ENCODE peak calls at places on chromosome 13, in eight cellular contexts. W is heart left ventricle, D is aorta, Q is breast epithelium, A is left ventricle myocardium inferior, Y is fibroblast of lung, V is neural progenitor cell, Z is prostate gland. L is an unnamed sample.

GRCh38 chr13:78601124-78601885 is 2.0 kb downstream of the POU4F1 start:
- DNase-seq in W (no peak), D (no peak), Q (no peak), A (no peak), Y (peak; percentile 14), V (peak; percentile 71), Z (no peak), L (no peak)

GRCh38 chr13:22893777-22894176 is 287.0 kb upstream of the SGCG start:
- DNase-seq in W (no peak), D (no peak), Q (no peak), A (no peak), Y (no peak), V (no peak), Z (no peak), L (no peak)

GRCh38 chr13:27450921-27451461 is 627 bp upstream of the MTIF3 start:
- DNase-seq in W (peak; percentile 76), D (peak; percentile 82), Q (peak; percentile 58), A (peak; percentile 42), Y (peak; percentile 66), V (peak; percentile 58), Z (peak; percentile 37), L (peak; percentile 68)

GRCh38 chr13:24693862-24694471 is 13.8 kb downstream of the ATP12A start:
- DNase-seq in W (no peak), D (no peak), Q (no peak), A (no peak), Y (peak; percentile 26), V (peak; percentile 86), Z (peak; percentile 53), L (no peak)

GRCh38 chr13:72217142-72217541 is 350.1 kb upstream of the DACH1 start:
- DNase-seq in W (no peak), D (no peak), Q (no peak), A (no peak), Y (no peak), V (no peak), Z (no peak), L (no peak)

GRCh38 chr13:90918551-90918950 is 428.9 kb upstream of the MIR17HG start:
- DNase-seq in W (no peak), D (no peak), Q (no peak), A (no peak), Y (peak; percentile 93), V (no peak), Z (no peak), L (no peak)

GRCh38 chr13:29101404-29101803 is 281.3 kb downstream of the MTUS2 start:
- DNase-seq in W (no peak), D (no peak), Q (no peak), A (no peak), Y (no peak), V (no peak), Z (no peak), L (no peak)

GRCh38 chr13:81017525-81018152 is 676.7 kb upstream of the SPRY2 start:
- DNase-seq in W (no peak), D (no peak), Q (no peak), A (no peak), Y (peak; percentile 27), V (peak; percentile 70), Z (no peak), L (no peak)

GRCh38 chr13:30845297-30846214 is 60.5 kb upstream of the MEDAG start:
- DNase-seq in W (no peak), D (no peak), Q (no peak), A (no peak), Y (no peak), V (no peak), Z (no peak), L (no peak)

GRCh38 chr13:52006491-52007245 is 4.6 kb downstream of the ATP7B start:
- DNase-seq in W (no peak), D (no peak), Q (no peak), A (no peak), Y (no peak), V (no peak), Z (no peak), L (no peak)

GRCh38 chr13:68051910-68052309 is 821.8 kb upstream of the PCDH9 start:
- DNase-seq in W (no peak), D (no peak), Q (no peak), A (no peak), Y (no peak), V (no peak), Z (no peak), L (no peak)

GRCh38 chr13:64272681-64273080 is 2857.0 kb upstream of the PCDH20 start:
- DNase-seq in W (no peak), D (no peak), Q (no peak), A (no peak), Y (peak; percentile 64), V (no peak), Z (no peak), L (no peak)

GRCh38 chr13:92963029-92963428 is 263.6 kb upstream of the GPC6 start:
- DNase-seq in W (no peak), D (no peak), Q (no peak), A (no peak), Y (peak; percentile 70), V (no peak), Z (no peak), L (no peak)

GRCh38 chr13:41637578-41637977 is 180.2 kb downstream of the RGCC start:
- DNase-seq in W (no peak), D (no peak), Q (no peak), A (no peak), Y (no peak), V (no peak), Z (no peak), L (no peak)
- H3K4me1 ChIP-seq in W (peaks cover 18% of the 10 kb centered on the region), D (no peaks in the 10 kb centered on the region), Q (no peaks in the 10 kb centered on the region), A (peaks cover 29% of the 10 kb centered on the region), Y (no peaks in the 10 kb centered on the region), V (peaks cover 16% of the 10 kb centered on the region), Z (peaks cover 3% of the 10 kb centered on the region), L (peaks cover 22% of the 10 kb centered on the region)

GRCh38 chr13:59806801-59807200 is 356.9 kb downstream of the DIAPH3 start:
- DNase-seq in W (no peak), D (no peak), Q (no peak), A (no peak), Y (no peak), V (no peak), Z (no peak), L (no peak)

GRCh38 chr13:59809564-59809963 is 354.2 kb downstream of the DIAPH3 start:
- DNase-seq in W (no peak), D (no peak), Q (no peak), A (no peak), Y (no peak), V (no peak), Z (no peak), L (no peak)
- H3K4me1 ChIP-seq in W (no peaks in the 10 kb centered on the region), D (no peaks in the 10 kb centered on the region), Q (no peaks in the 10 kb centered on the region), A (no peaks in the 10 kb centered on the region), Y (no peaks in the 10 kb centered on the region), V (no peaks in the 10 kb centered on the region), Z (no peaks in the 10 kb centered on the region), L (no peaks in the 10 kb centered on the region)

DNA sequence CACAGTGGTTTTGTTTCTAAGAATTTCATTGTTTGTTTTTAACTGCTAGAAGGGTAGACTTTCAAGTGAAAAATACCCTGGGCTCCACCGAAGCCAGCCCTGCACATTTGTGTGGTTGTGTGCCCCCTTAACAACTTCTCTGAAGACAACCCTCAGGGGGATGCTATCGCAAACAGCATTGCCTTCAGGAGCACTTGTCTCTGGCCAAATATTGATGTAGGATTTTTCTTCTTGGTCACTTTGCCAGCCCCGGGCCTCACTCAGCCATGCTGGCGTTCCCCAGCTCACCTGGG is 69.2 kb upstream of the SERP2 start:
- DNase-seq in W (no peak), D (no peak), Q (no peak), A (no peak), Y (no peak), V (no peak), Z (no peak), L (no peak)
- H3K4me1 ChIP-seq in W (peaks cover 57% of the 10 kb centered on the region), D (peaks cover 4% of the 10 kb centered on the region), Q (no peaks in the 10 kb centered on the region), A (peaks cover 80% of the 10 kb centered on the region), Y (peaks cover 33% of the 10 kb centered on the region), V (peaks cover 30% of the 10 kb centered on the region), Z (peaks cover 13% of the 10 kb centered on the region), L (peaks cover 34% of the 10 kb centered on the region)

GRCh38 chr13:33107403-33107760 is 91.2 kb downstream of the KL start:
- DNase-seq in W (no peak), D (no peak), Q (no peak), A (no peak), Y (no peak), V (no peak), Z (no peak), L (no peak)
- H3K4me1 ChIP-seq in W (peaks cover 57% of the 10 kb centered on the region), D (peaks cover 7% of the 10 kb centered on the region), Q (no peaks in the 10 kb centered on the region), A (peaks cover 58% of the 10 kb centered on the region), Y (peaks cover 38% of the 10 kb centered on the region), V (no peaks in the 10 kb centered on the region), Z (peaks cover 16% of the 10 kb centered on the region), L (peaks cover 46% of the 10 kb centered on the region)

DNA sequence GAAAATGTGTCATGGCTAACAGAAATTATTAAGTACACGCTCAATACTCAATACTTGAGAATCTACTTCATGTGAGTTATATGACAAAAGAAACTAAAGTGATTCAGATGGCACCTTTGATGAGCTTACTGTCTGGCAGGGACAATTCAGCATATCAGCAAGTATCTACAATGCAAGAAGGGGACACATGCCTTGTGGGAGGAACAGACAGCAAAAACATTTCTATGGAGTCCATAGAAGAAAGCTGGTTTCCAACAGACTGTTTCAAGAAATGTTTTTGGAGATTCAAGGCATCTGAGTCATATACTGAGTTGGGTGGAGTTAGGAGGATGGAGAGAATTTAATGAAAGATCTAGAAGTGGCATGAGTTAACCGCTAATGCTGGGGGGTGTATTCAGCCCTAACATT is 54.7 kb downstream of the MBNL2 start:
- DNase-seq in W (no peak), D (no peak), Q (no peak), A (no peak), Y (peak; percentile 68), V (no peak), Z (no peak), L (no peak)
- H3K4me1 ChIP-seq in W (peaks cover 81% of the 10 kb centered on the region), D (peaks cover 7% of the 10 kb centered on the region), Q (peaks cover 3% of the 10 kb centered on the region), A (peaks cover 98% of the 10 kb centered on the region), Y (peaks cover 21% of the 10 kb centered on the region), V (no peaks in the 10 kb centered on the region), Z (peaks cover 13% of the 10 kb centered on the region), L (peaks cover 83% of the 10 kb centered on the region)

GRCh38 chr13:44573790-44574465 is 2.2 kb downstream of the TSC22D1 start:
- DNase-seq in W (no peak), D (no peak), Q (no peak), A (no peak), Y (peak; percentile 83), V (peak; percentile 60), Z (peak; percentile 28), L (no peak)

GRCh38 chr13:44575741-44576395 is at the start of gene TSC22D1:
- DNase-seq in W (peak; percentile 72), D (peak; percentile 83), Q (no peak), A (peak; percentile 42), Y (peak; percentile 66), V (peak; percentile 66), Z (peak; percentile 25), L (peak; percentile 62)

GRCh38 chr13:44574466-44574855 is 1.7 kb downstream of the TSC22D1 start:
- DNase-seq in W (no peak), D (no peak), Q (no peak), A (no peak), Y (no peak), V (peak; percentile 15), Z (no peak), L (no peak)

GRCh38 chr13:44575035-44575434 is 1.1 kb downstream of the TSC22D1 start:
- DNase-seq in W (no peak), D (no peak), Q (no peak), A (no peak), Y (no peak), V (no peak), Z (no peak), L (no peak)

GRCh38 chr13:44573071-44573470 is 3.1 kb downstream of the TSC22D1 start:
- DNase-seq in W (no peak), D (no peak), Q (no peak), A (no peak), Y (peak; percentile 33), V (peak; percentile 60), Z (no peak), L (no peak)
- H3K4me1 ChIP-seq in W (peaks cover 36% of the 10 kb centered on the region), D (peaks cover 3% of the 10 kb centered on the region), Q (no peaks in the 10 kb centered on the region), A (peaks cover 71% of the 10 kb centered on the region), Y (peaks cover 12% of the 10 kb centered on the region), V (peaks cover 47% of the 10 kb centered on the region), Z (peaks cover 5% of the 10 kb centered on the region), L (peaks cover 42% of the 10 kb centered on the region)

GRCh38 chr13:100610399-100611347 is 22.1 kb upstream of the GGACT start:
- DNase-seq in W (no peak), D (no peak), Q (no peak), A (no peak), Y (no peak), V (no peak), Z (no peak), L (no peak)
- H3K4me1 ChIP-seq in W (no peaks in the 10 kb centered on the region), D (no peaks in the 10 kb centered on the region), Q (no peaks in the 10 kb centered on the region), A (peaks cover 5% of the 10 kb centered on the region), Y (no peaks in the 10 kb centered on the region), V (no peaks in the 10 kb centered on the region), Z (no peaks in the 10 kb centered on the region), L (peaks cover 4% of the 10 kb centered on the region)